ENCODE peak calls at places on chromosomes 2 and 18, in seven cellular contexts. Q, T, W, A, S, C and P are unnamed samples.

GRCh38 chr2:119523383-119523958 is 812 bp downstream of the SCTR start:
- DNase-seq in Q (no peak), T (no peak), W (no peak), A (no peak), S (no peak), C (no peak), P (no peak)

GRCh38 chr2:175579646-175580045 is 398.1 kb upstream of the ATP5MC3 start:
- DNase-seq in Q (no peak), T (no peak), W (no peak), A (no peak), S (no peak), C (no peak), P (no peak)

GRCh38 chr2:79512442-79513401 is at the start of gene CTNNA2:
- DNase-seq in Q (no peak), T (peak), W (no peak), A (peak), S (peak), C (peak), P (peak)

GRCh38 chr18:58996131-58996632 is 131.5 kb downstream of the ZNF532 start:
- DNase-seq in Q (no peak), T (no peak), W (peak), A (no peak), S (peak), C (no peak), P (no peak)

GRCh38 chr2:138112536-138112935 is 148.3 kb downstream of the HNMT start:
- DNase-seq in Q (no peak), T (no peak), W (no peak), A (no peak), S (peak), C (no peak), P (no peak)

GRCh38 chr18:79062806-79063205 is 6.4 kb upstream of the ATP9B start:
- DNase-seq in Q (no peak), T (no peak), W (no peak), A (peak), S (no peak), C (no peak), P (no peak)

GRCh38 chr18:48594725-48595124 is 55.9 kb downstream of the CTIF start:
- DNase-seq in Q (no peak), T (no peak), W (no peak), A (no peak), S (no peak), C (no peak), P (no peak)

GRCh38 chr2:189483571-189484415 is 42.5 kb downstream of the WDR75 start:
- DNase-seq in Q (no peak), T (no peak), W (no peak), A (no peak), S (no peak), C (no peak), P (no peak)

GRCh38 chr2:234993547-234993981 is 41.7 kb downstream of the SH3BP4 start:
- DNase-seq in Q (no peak), T (no peak), W (no peak), A (no peak), S (no peak), C (no peak), P (no peak)

GRCh38 chr18:36366994-36367839 is 69.7 kb downstream of the FHOD3 start:
- DNase-seq in Q (peak), T (no peak), W (no peak), A (no peak), S (no peak), C (no peak), P (no peak)

GRCh38 chr2:44358498-44358897 is 2.8 kb downstream of the PREPL start:
- DNase-seq in Q (no peak), T (no peak), W (no peak), A (peak), S (peak), C (no peak), P (no peak)

GRCh38 chr18:57863706-57864105 is 60.6 kb upstream of the ATP8B1 start:
- DNase-seq in Q (no peak), T (no peak), W (no peak), A (no peak), S (no peak), C (no peak), P (no peak)

GRCh38 chr2:59584958-59585357 is 968.5 kb downstream of the BCL11A start:
- DNase-seq in Q (no peak), T (no peak), W (no peak), A (peak), S (no peak), C (peak), P (peak)

GRCh38 chr2:232634319-232635150 is 1.1 kb downstream of the EFHD1 start:
- DNase-seq in Q (peak), T (no peak), W (no peak), A (no peak), S (no peak), C (peak), P (peak)

GRCh38 chr2:54122939-54123338 is 7.5 kb downstream of the ACYP2 start:
- DNase-seq in Q (no peak), T (no peak), W (peak), A (peak), S (peak), C (no peak), P (no peak)

GRCh38 chr18:54942144-54942543 is 17.1 kb downstream of the CCDC68 start:
- DNase-seq in Q (no peak), T (no peak), W (no peak), A (no peak), S (no peak), C (no peak), P (no peak)

GRCh38 chr2:222241054-222241453 is 57.7 kb downstream of the PAX3 start:
- DNase-seq in Q (no peak), T (no peak), W (no peak), A (no peak), S (no peak), C (no peak), P (no peak)

GRCh38 chr18:69659142-69659651 is 258.5 kb downstream of the DOK6 start:
- DNase-seq in Q (no peak), T (no peak), W (no peak), A (no peak), S (no peak), C (no peak), P (no peak)

GRCh38 chr2:171741189-171741588 is 53.9 kb downstream of the DYNC1I2 start:
- DNase-seq in Q (no peak), T (no peak), W (peak), A (no peak), S (no peak), C (no peak), P (no peak)

GRCh38 chr18:62881509-62882016 is 166.2 kb downstream of the PHLPP1 start:
- DNase-seq in Q (no peak), T (no peak), W (peak), A (peak), S (peak), C (no peak), P (no peak)

GRCh38 chr2:164896634-164897033 is 55.0 kb upstream of the COBLL1 start:
- DNase-seq in Q (no peak), T (no peak), W (peak), A (no peak), S (peak), C (no peak), P (no peak)

GRCh38 chr2:151777487-151777886 is 43.2 kb upstream of the NEB start:
- DNase-seq in Q (no peak), T (no peak), W (no peak), A (no peak), S (no peak), C (no peak), P (no peak)

GRCh38 chr2:145644820-145645302 is 1124.9 kb upstream of the ZEB2 start:
- DNase-seq in Q (no peak), T (no peak), W (no peak), A (no peak), S (no peak), C (no peak), P (peak)

GRCh38 chr18:49697757-49698595 is 115.4 kb downstream of the ACAA2 start:
- DNase-seq in Q (no peak), T (no peak), W (peak), A (no peak), S (no peak), C (peak), P (no peak)

GRCh38 chr2:240466579-240467148 is 31.2 kb downstream of the GPC1 start:
- DNase-seq in Q (peak), T (no peak), W (no peak), A (no peak), S (no peak), C (peak), P (no peak)

GRCh38 chr2:3001595-3002184 is 375.9 kb downstream of the EIPR1 start:
- DNase-seq in Q (no peak), T (no peak), W (no peak), A (peak), S (no peak), C (no peak), P (no peak)

GRCh38 chr2:161825429-161825828 is 201.2 kb downstream of the SLC4A10 start:
- DNase-seq in Q (no peak), T (no peak), W (no peak), A (no peak), S (no peak), C (no peak), P (no peak)

GRCh38 chr18:26134110-26134509 is 441 bp downstream of the PSMA8 start:
- DNase-seq in Q (no peak), T (no peak), W (no peak), A (no peak), S (no peak), C (no peak), P (no peak)

GRCh38 chr2:143460382-143460781 is 331.2 kb downstream of the ARHGAP15 start:
- DNase-seq in Q (no peak), T (no peak), W (no peak), A (no peak), S (no peak), C (no peak), P (no peak)

DNA sequence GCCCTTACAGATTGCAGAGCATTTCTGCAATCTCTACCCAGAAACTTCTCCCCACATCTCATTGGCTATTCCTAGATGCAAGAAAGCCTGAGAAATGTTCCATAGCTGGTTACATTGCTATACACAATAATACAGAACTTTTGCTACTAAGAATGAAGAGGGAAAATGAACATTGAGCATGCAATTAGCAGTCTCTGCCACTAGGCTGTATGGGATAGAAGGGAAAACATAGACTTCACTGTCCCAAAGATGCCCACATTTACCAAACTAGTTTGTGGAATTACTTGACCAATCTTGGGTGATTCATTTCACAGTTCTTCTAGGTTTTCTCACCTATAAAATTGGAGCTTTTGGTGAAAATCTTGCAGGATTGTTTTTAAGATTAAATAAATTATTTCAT is 265.7 kb upstream of the NT5C1B start:
- DNase-seq in Q (no peak), T (no peak), W (peak), A (no peak), S (peak), C (no peak), P (no peak)
- TF ChIP-seq CTCF in Q (no peak), T (peak), W (peak), A (no peak), S (peak), C (peak), P (peak)

DNA sequence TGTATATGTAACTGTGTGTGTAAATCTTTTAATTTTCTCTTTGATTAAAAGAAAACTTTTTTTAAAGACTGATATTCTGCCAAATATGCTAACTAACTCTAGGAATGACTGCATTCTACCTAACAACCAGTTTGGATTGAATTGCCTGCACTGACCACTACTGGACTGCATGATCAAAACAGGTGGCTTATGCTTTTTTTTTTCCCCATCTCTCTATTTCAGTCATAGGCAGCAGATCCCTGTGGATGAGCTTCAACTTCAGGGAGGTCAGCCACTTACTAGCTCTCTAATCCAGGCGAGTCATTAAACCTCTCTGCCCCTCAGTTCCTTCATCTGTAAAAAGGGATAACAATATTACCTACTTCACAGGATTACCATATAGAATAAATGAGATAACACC is 138.6 kb upstream of the SERTAD2 start:
- DNase-seq in Q (no peak), T (no peak), W (no peak), A (no peak), S (no peak), C (no peak), P (no peak)
- TF ChIP-seq CTCF in Q (no peak), T (no peak), W (peak), A (no peak), S (no peak), C (no peak), P (no peak)

DNA sequence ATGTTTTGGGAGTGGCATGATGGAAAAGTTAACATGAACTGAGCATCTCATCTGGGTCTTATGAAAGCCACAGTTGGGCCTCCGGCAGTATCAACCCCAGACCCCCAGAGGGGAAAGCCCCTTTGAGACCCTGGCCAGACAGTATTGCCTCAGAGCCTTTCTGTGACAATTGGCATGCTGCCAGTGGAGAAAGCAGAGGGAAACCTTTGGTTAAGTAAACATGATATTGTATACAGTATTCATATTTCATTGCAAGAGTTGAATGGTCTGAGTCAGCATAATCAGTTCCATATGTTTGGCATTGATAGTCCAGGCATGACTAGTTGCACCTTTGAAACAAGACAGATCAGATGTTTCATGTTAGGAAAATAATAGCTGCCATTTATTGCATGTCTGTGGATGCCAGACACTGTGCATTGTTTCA is 20.0 kb downstream of the MERTK start:
- DNase-seq in Q (no peak), T (no peak), W (peak), A (no peak), S (peak), C (no peak), P (no peak)
- TF ChIP-seq CTCF in Q (no peak), T (no peak), W (no peak), A (no peak), S (no peak), C (no peak), P (no peak)

DNA sequence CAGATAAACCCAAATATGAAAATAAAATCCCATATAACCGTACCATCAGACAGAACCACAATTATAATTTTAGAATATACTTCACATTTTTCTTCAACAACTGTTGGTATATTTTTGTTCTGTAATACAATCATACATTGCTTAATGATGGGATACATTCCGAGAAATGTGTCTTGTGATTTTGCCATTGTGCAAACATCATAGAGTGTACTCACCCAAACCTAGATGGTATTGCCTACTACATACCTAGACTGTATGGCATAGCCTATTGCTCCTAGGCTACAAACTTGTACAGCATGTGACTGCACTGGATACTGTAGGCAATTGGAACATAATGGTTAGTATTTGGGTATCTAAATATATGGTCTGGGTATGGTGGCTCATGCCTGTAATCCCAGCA is 30.6 kb downstream of the MAPRE3 start:
- DNase-seq in Q (no peak), T (no peak), W (no peak), A (no peak), S (no peak), C (no peak), P (no peak)
- TF ChIP-seq CTCF in Q (no peak), T (no peak), W (no peak), A (no peak), S (no peak), C (no peak), P (no peak)